ENCODE peak calls at places on chromosome 5, in four cellular contexts. One of them, this sample, is unnamed.

GRCh38 chr5:115366223-115366622 is 69.8 kb upstream of the CCDC112 start:
- DNase-seq in CD8-positive, alpha-beta memory T cell: no peak
- DNase-seq in activated T-cell treated with anti-CD3 and anti-CD28 coated beads for 24 hours: no peak
- DNase-seq in tibial artery: no peak
- DNase-seq in this sample: no peak

GRCh38 chr5:93674138-93674537 is 67.3 kb downstream of the POU5F2 start:
- DNase-seq in CD8-positive, alpha-beta memory T cell: no peak
- DNase-seq in activated T-cell treated with anti-CD3 and anti-CD28 coated beads for 24 hours: no peak
- DNase-seq in tibial artery: no peak
- DNase-seq in this sample: no peak

GRCh38 chr5:5146530-5147160 is 6.5 kb downstream of the ADAMTS16 start:
- DNase-seq in CD8-positive, alpha-beta memory T cell: no peak
- DNase-seq in activated T-cell treated with anti-CD3 and anti-CD28 coated beads for 24 hours: no peak
- DNase-seq in tibial artery: no peak
- DNase-seq in this sample: no peak

GRCh38 chr5:150333400-150333799 is 24.1 kb upstream of the TCOF1 start:
- DNase-seq in CD8-positive, alpha-beta memory T cell: no peak
- DNase-seq in activated T-cell treated with anti-CD3 and anti-CD28 coated beads for 24 hours: no peak
- DNase-seq in tibial artery: no peak
- DNase-seq in this sample: no peak

GRCh38 chr5:83011990-83012389 is 65.2 kb downstream of the TMEM167A start:
- DNase-seq in CD8-positive, alpha-beta memory T cell: no peak
- DNase-seq in activated T-cell treated with anti-CD3 and anti-CD28 coated beads for 24 hours: no peak
- DNase-seq in tibial artery: no peak
- DNase-seq in this sample: no peak

GRCh38 chr5:151151793-151152192 is 5.8 kb downstream of the ANXA6 start:
- DNase-seq in CD8-positive, alpha-beta memory T cell: no peak
- DNase-seq in activated T-cell treated with anti-CD3 and anti-CD28 coated beads for 24 hours: peak
- DNase-seq in tibial artery: peak
- DNase-seq in this sample: no peak

GRCh38 chr5:78841767-78842166 is 143.3 kb downstream of the ARSB start:
- DNase-seq in CD8-positive, alpha-beta memory T cell: no peak
- DNase-seq in activated T-cell treated with anti-CD3 and anti-CD28 coated beads for 24 hours: no peak
- DNase-seq in tibial artery: no peak
- DNase-seq in this sample: no peak

GRCh38 chr5:39106332-39106731 is 32.1 kb upstream of the RICTOR start:
- DNase-seq in CD8-positive, alpha-beta memory T cell: no peak
- DNase-seq in activated T-cell treated with anti-CD3 and anti-CD28 coated beads for 24 hours: no peak
- DNase-seq in tibial artery: no peak
- DNase-seq in this sample: no peak

GRCh38 chr5:82312373-82312856 is 34.3 kb upstream of the RPS23 start:
- DNase-seq in CD8-positive, alpha-beta memory T cell: no peak
- DNase-seq in activated T-cell treated with anti-CD3 and anti-CD28 coated beads for 24 hours: peak
- DNase-seq in tibial artery: peak
- DNase-seq in this sample: peak

GRCh38 chr5:36156619-36157018 is 4.7 kb downstream of the SKP2 start:
- DNase-seq in CD8-positive, alpha-beta memory T cell: no peak
- DNase-seq in activated T-cell treated with anti-CD3 and anti-CD28 coated beads for 24 hours: no peak
- DNase-seq in tibial artery: no peak
- DNase-seq in this sample: no peak

GRCh38 chr5:174418809-174419522 is 305.4 kb upstream of the MSX2 start:
- DNase-seq in CD8-positive, alpha-beta memory T cell: no peak
- DNase-seq in activated T-cell treated with anti-CD3 and anti-CD28 coated beads for 24 hours: no peak
- DNase-seq in tibial artery: no peak
- DNase-seq in this sample: no peak

GRCh38 chr5:11785771-11786342 is 118.4 kb downstream of the CTNND2 start:
- DNase-seq in CD8-positive, alpha-beta memory T cell: no peak
- DNase-seq in activated T-cell treated with anti-CD3 and anti-CD28 coated beads for 24 hours: no peak
- DNase-seq in tibial artery: no peak
- DNase-seq in this sample: no peak

GRCh38 chr5:2704111-2704510 is 47.4 kb downstream of the IRX2 start:
- DNase-seq in CD8-positive, alpha-beta memory T cell: no peak
- DNase-seq in activated T-cell treated with anti-CD3 and anti-CD28 coated beads for 24 hours: no peak
- DNase-seq in tibial artery: no peak
- DNase-seq in this sample: no peak

GRCh38 chr5:80191991-80192398 is 63.9 kb downstream of the SERINC5 start:
- DNase-seq in CD8-positive, alpha-beta memory T cell: no peak
- DNase-seq in activated T-cell treated with anti-CD3 and anti-CD28 coated beads for 24 hours: no peak
- DNase-seq in tibial artery: no peak
- DNase-seq in this sample: no peak

GRCh38 chr5:142358648-142359047 is 33.8 kb upstream of the SPRY4 start:
- DNase-seq in CD8-positive, alpha-beta memory T cell: no peak
- DNase-seq in activated T-cell treated with anti-CD3 and anti-CD28 coated beads for 24 hours: no peak
- DNase-seq in tibial artery: no peak
- DNase-seq in this sample: no peak

GRCh38 chr5:134902071-134902801 is 2.7 kb upstream of the PCBD2 start:
- DNase-seq in CD8-positive, alpha-beta memory T cell: no peak
- DNase-seq in activated T-cell treated with anti-CD3 and anti-CD28 coated beads for 24 hours: no peak
- DNase-seq in tibial artery: no peak
- DNase-seq in this sample: no peak

GRCh38 chr5:180381428-180381827 is 28.3 kb upstream of the GFPT2 start:
- DNase-seq in CD8-positive, alpha-beta memory T cell: no peak
- DNase-seq in activated T-cell treated with anti-CD3 and anti-CD28 coated beads for 24 hours: no peak
- DNase-seq in tibial artery: no peak
- DNase-seq in this sample: no peak

GRCh38 chr5:73902327-73903051 is 276.5 kb downstream of the ARHGEF28 start:
- DNase-seq in CD8-positive, alpha-beta memory T cell: no peak
- DNase-seq in activated T-cell treated with anti-CD3 and anti-CD28 coated beads for 24 hours: no peak
- DNase-seq in tibial artery: no peak
- DNase-seq in this sample: no peak

GRCh38 chr5:154486427-154486866 is 8.4 kb upstream of the HAND1 start:
- DNase-seq in CD8-positive, alpha-beta memory T cell: no peak
- DNase-seq in activated T-cell treated with anti-CD3 and anti-CD28 coated beads for 24 hours: no peak
- DNase-seq in tibial artery: peak
- DNase-seq in this sample: no peak

GRCh38 chr5:149150457-149150856 is 9.2 kb downstream of the ABLIM3 start:
- DNase-seq in CD8-positive, alpha-beta memory T cell: no peak
- DNase-seq in activated T-cell treated with anti-CD3 and anti-CD28 coated beads for 24 hours: no peak
- DNase-seq in tibial artery: no peak
- DNase-seq in this sample: no peak